ENCODE peak calls at places on chromosomes 13 and 19, in eight cellular contexts. Y is astrocyte, I is glutamatergic neuron, Z is right lobe of liver, M is psoas muscle, K is progenitor cell of endocrine pancreas, S is thoracic aorta, G is mucosa of descending colon. O is an unnamed sample.

GRCh38 chr13:36057041-36057440 is 74.1 kb downstream of the DCLK1 start:
- DNase-seq in Y (no peak), I (no peak), Z (no peak), M (no peak), K (no peak), S (no peak), G (no peak), O (no peak)

GRCh38 chr19:7742575-7742974 is 4.8 kb downstream of the CD209 start:
- DNase-seq in Y (no peak), I (no peak), Z (no peak), M (no peak), K (no peak), S (no peak), G (no peak), O (no peak)

GRCh38 chr19:13172335-13173128 is 22.3 kb downstream of the IER2 start:
- DNase-seq in Y (peak), I (no peak), Z (peak), M (peak), K (no peak), S (peak), G (peak), O (peak)

GRCh38 chr13:70107498-70108271 is at the start of gene ATXN8OS:
- DNase-seq in Y (no peak), I (peak), Z (peak), M (no peak), K (peak), S (no peak), G (no peak), O (no peak)

GRCh38 chr13:44969858-44970484 is 19.3 kb downstream of the NUFIP1 start:
- DNase-seq in Y (peak), I (no peak), Z (no peak), M (no peak), K (no peak), S (no peak), G (no peak), O (no peak)

GRCh38 chr19:29696045-29696682 is 18.9 kb downstream of the C19orf12 start:
- DNase-seq in Y (no peak), I (no peak), Z (no peak), M (no peak), K (no peak), S (no peak), G (no peak), O (no peak)

GRCh38 chr13:36552334-36552733 is 120.0 kb downstream of the CCNA1 start:
- DNase-seq in Y (no peak), I (no peak), Z (no peak), M (no peak), K (no peak), S (no peak), G (no peak), O (no peak)

GRCh38 chr19:17848598-17849292 is 963 bp upstream of the JAK3 start:
- DNase-seq in Y (no peak), I (no peak), Z (no peak), M (no peak), K (no peak), S (no peak), G (no peak), O (no peak)

GRCh38 chr13:98888222-98888889 is 89.5 kb downstream of the DOCK9 start:
- DNase-seq in Y (no peak), I (no peak), Z (no peak), M (no peak), K (no peak), S (no peak), G (no peak), O (no peak)

GRCh38 chr19:13537454-13537853 is 31.2 kb upstream of the CACNA1A start:
- DNase-seq in Y (no peak), I (no peak), Z (no peak), M (no peak), K (no peak), S (no peak), G (no peak), O (no peak)

GRCh38 chr19:40217027-40217810 is 965 bp downstream of the TTC9B start:
- DNase-seq in Y (no peak), I (peak), Z (peak), M (peak), K (peak), S (no peak), G (peak), O (peak)

GRCh38 chr13:100124265-100124664 is 35.4 kb downstream of the PCCA start:
- DNase-seq in Y (peak), I (no peak), Z (no peak), M (no peak), K (no peak), S (no peak), G (no peak), O (no peak)

GRCh38 chr19:47389150-47389556 is 30.2 kb downstream of the MEIS3 start:
- DNase-seq in Y (no peak), I (no peak), Z (no peak), M (no peak), K (no peak), S (no peak), G (no peak), O (no peak)

GRCh38 chr13:99614465-99614885 is 113.2 kb downstream of the TM9SF2 start:
- DNase-seq in Y (no peak), I (no peak), Z (peak), M (no peak), K (no peak), S (no peak), G (no peak), O (peak)

GRCh38 chr19:14434543-14435319 is 1.6 kb downstream of the PKN1 start:
- DNase-seq in Y (peak), I (no peak), Z (peak), M (peak), K (no peak), S (peak), G (peak), O (peak)

GRCh38 chr13:100203696-100204367 is 114.9 kb downstream of the PCCA start:
- DNase-seq in Y (peak), I (no peak), Z (no peak), M (no peak), K (no peak), S (no peak), G (no peak), O (peak)

GRCh38 chr13:33642374-33643065 is 175.4 kb upstream of the RFC3 start:
- DNase-seq in Y (no peak), I (no peak), Z (peak), M (peak), K (no peak), S (no peak), G (no peak), O (no peak)

GRCh38 chr19:46614114-46614701 is 10.7 kb downstream of the PTGIR start:
- DNase-seq in Y (peak), I (peak), Z (peak), M (peak), K (peak), S (no peak), G (peak), O (peak)

GRCh38 chr19:35913589-35913988 is 5.5 kb upstream of the TYROBP start:
- DNase-seq in Y (peak), I (no peak), Z (no peak), M (no peak), K (no peak), S (no peak), G (no peak), O (no peak)

GRCh38 chr13:21538753-21539152 is 65.2 kb downstream of the MICU2 start:
- DNase-seq in Y (no peak), I (no peak), Z (no peak), M (no peak), K (no peak), S (no peak), G (no peak), O (no peak)

GRCh38 chr13:61086052-61086451 is 329.6 kb downstream of the PCDH20 start:
- DNase-seq in Y (peak), I (no peak), Z (no peak), M (no peak), K (no peak), S (no peak), G (no peak), O (no peak)

GRCh38 chr13:23288564-23288963 is 107.8 kb downstream of the SGCG start:
- DNase-seq in Y (no peak), I (no peak), Z (no peak), M (no peak), K (no peak), S (no peak), G (no peak), O (no peak)

GRCh38 chr13:21047591-21048282 is 13.6 kb downstream of the LATS2 start:
- DNase-seq in Y (no peak), I (peak), Z (no peak), M (no peak), K (no peak), S (no peak), G (no peak), O (no peak)

GRCh38 chr13:26880741-26881140 is 120.2 kb upstream of the GPR12 start:
- DNase-seq in Y (no peak), I (no peak), Z (no peak), M (no peak), K (no peak), S (no peak), G (no peak), O (no peak)

GRCh38 chr13:60230593-60230992 is 66.9 kb upstream of the DIAPH3 start:
- DNase-seq in Y (peak), I (no peak), Z (no peak), M (no peak), K (no peak), S (no peak), G (no peak), O (no peak)

GRCh38 chr13:42272115-42272756 is at the start of gene AKAP11:
- DNase-seq in Y (peak), I (peak), Z (peak), M (peak), K (peak), S (no peak), G (peak), O (peak)

GRCh38 chr19:17841810-17842662 is 5.7 kb downstream of the JAK3 start:
- DNase-seq in Y (peak), I (peak), Z (no peak), M (peak), K (peak), S (no peak), G (peak), O (peak)

GRCh38 chr13:38866649-38867048 is 124.0 kb downstream of the STOML3 start:
- DNase-seq in Y (no peak), I (no peak), Z (no peak), M (no peak), K (no peak), S (no peak), G (no peak), O (no peak)

GRCh38 chr19:20078696-20079095 is 896 bp downstream of the ZNF90 start:
- DNase-seq in Y (peak), I (peak), Z (no peak), M (no peak), K (no peak), S (no peak), G (peak), O (peak)

GRCh38 chr19:18377026-18377425 is 8.9 kb upstream of the GDF15 start:
- DNase-seq in Y (no peak), I (no peak), Z (no peak), M (no peak), K (no peak), S (no peak), G (no peak), O (no peak)

GRCh38 chr13:74047925-74048324 is 86.3 kb downstream of the KLF12 start:
- DNase-seq in Y (peak), I (no peak), Z (no peak), M (no peak), K (no peak), S (no peak), G (peak), O (no peak)

GRCh38 chr19:13986348-13986904 is 19.7 kb downstream of the RFX1 start:
- DNase-seq in Y (no peak), I (peak), Z (peak), M (peak), K (no peak), S (peak), G (peak), O (peak)

GRCh38 chr19:46475976-46476375 is 4.6 kb upstream of the PNMA8A start:
- DNase-seq in Y (no peak), I (no peak), Z (no peak), M (no peak), K (no peak), S (no peak), G (no peak), O (no peak)

GRCh38 chr19:33795370-33796163 is 1.1 kb upstream of the KCTD15 start:
- DNase-seq in Y (peak), I (peak), Z (peak), M (peak), K (peak), S (no peak), G (peak), O (peak)

GRCh38 chr13:44011036-44011435 is 131.3 kb downstream of the LACC1 start:
- DNase-seq in Y (peak), I (no peak), Z (no peak), M (no peak), K (no peak), S (no peak), G (no peak), O (no peak)

GRCh38 chr19:9597027-9597426 is 12.7 kb upstream of the ZNF121 start:
- DNase-seq in Y (peak), I (no peak), Z (no peak), M (no peak), K (no peak), S (no peak), G (no peak), O (no peak)

GRCh38 chr13:111530137-111530536 is 209.7 kb downstream of the TEX29 start:
- DNase-seq in Y (no peak), I (no peak), Z (no peak), M (no peak), K (no peak), S (no peak), G (no peak), O (no peak)

GRCh38 chr13:81395368-81395767 is 1054.4 kb upstream of the SPRY2 start:
- DNase-seq in Y (no peak), I (peak), Z (no peak), M (no peak), K (no peak), S (no peak), G (peak), O (no peak)

DNA sequence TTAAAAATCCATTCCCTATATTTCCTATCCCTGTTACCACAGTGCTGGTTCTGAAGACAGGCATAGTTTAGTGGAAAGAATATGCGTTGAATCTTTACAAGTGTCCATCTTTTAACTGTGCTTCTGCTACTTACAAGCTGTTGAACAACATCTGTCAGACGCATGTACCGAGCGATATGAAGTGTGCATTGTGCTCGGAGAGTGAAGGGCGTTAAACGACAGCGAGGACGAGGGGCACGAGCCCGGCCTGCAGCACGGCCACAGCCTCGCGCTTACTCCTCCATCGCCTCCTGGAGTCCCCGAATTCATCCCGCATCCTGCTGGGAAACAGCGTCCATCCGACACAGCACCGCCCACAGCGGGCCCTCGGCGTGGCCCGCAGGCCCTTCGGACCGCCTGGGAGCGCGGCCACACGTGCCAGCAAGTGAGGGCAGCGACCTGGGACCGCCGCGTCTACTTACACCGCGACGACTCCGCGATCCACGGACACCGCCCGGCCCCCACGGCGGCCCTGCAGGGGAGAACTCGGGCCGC is 512 bp downstream of the PCID2 start:
- DNase-seq in Y (peak), I (peak), Z (peak), M (no peak), K (peak), S (no peak), G (peak), O (peak)
- TF ChIP-seq CTCF in Y (no peak), I (no peak), Z (no peak), M (no peak), K (no peak), S (no peak), G (no peak), O (no peak)

DNA sequence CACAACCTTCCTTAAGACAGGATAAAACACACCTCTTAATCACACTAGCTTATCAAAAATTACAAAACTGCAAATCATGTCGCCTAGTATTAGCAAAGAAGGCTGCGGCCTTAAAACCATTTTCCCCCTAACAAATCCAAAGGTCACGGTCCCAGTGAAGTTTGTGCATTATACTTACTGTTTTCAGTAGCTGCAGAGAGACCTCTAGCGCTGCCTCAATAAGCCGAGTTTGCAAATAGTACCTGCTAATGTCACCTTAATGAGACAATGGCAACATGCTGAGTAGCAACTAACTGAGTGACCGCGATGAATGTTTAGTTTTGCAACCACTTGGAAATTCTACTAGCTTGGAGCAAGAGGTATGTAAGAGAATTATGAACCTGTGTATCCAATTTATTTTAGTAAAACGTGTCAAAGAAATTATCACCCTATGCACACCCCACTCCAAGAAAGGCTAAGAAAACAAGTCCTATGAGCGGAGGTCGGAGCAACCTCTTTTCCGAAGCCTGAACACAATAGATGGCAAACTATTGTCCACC is 1.2 kb downstream of the KPNA3 start:
- DNase-seq in Y (peak), I (no peak), Z (no peak), M (no peak), K (no peak), S (no peak), G (no peak), O (peak)
- TF ChIP-seq CTCF in Y (no peak), I (no peak), Z (peak), M (no peak), K (no peak), S (no peak), G (no peak), O (no peak)

GRCh38 chr13:52010890-52011689 is at the start of gene ATP7B:
- DNase-seq in Y (no peak), I (peak), Z (peak), M (peak), K (peak), S (no peak), G (no peak), O (peak)
- TF ChIP-seq CTCF in Y (peak), I (no peak), Z (no peak), M (peak), K (peak), S (no peak), G (no peak), O (no peak)

GRCh38 chr19:32464279-32464678 is 58.7 kb downstream of the DPY19L3 start:
- DNase-seq in Y (no peak), I (no peak), Z (no peak), M (no peak), K (no peak), S (no peak), G (no peak), O (no peak)
- TF ChIP-seq CTCF in Y (peak), I (peak), Z (peak), M (peak), K (peak), S (no peak), G (no peak), O (peak)

GRCh38 chr19:31314849-31315620 is 34.2 kb downstream of the TSHZ3 start:
- DNase-seq in Y (no peak), I (no peak), Z (no peak), M (no peak), K (no peak), S (no peak), G (no peak), O (no peak)
- TF ChIP-seq CTCF in Y (peak), I (peak), Z (no peak), M (no peak), K (peak), S (no peak), G (no peak), O (no peak)

GRCh38 chr19:58096884-58097283 is 1.1 kb downstream of the ZSCAN18 start:
- DNase-seq in Y (no peak), I (no peak), Z (no peak), M (no peak), K (no peak), S (no peak), G (no peak), O (no peak)

GRCh38 chr19:58098682-58098998 is 609 bp upstream of the ZSCAN18 start:
- DNase-seq in Y (no peak), I (no peak), Z (no peak), M (no peak), K (no peak), S (no peak), G (no peak), O (no peak)

GRCh38 chr19:58095328-58095727 is 2.7 kb downstream of the ZSCAN18 start:
- DNase-seq in Y (no peak), I (no peak), Z (no peak), M (no peak), K (no peak), S (no peak), G (no peak), O (no peak)

GRCh38 chr19:58097349-58097748 is 682 bp downstream of the ZSCAN18 start:
- DNase-seq in Y (no peak), I (no peak), Z (no peak), M (no peak), K (no peak), S (no peak), G (no peak), O (peak)

GRCh38 chr19:58097783-58098681 is at the start of gene ZSCAN18:
- DNase-seq in Y (peak), I (peak), Z (peak), M (peak), K (peak), S (peak), G (peak), O (peak)
- TF ChIP-seq CTCF in Y (no peak), I (no peak), Z (no peak), M (no peak), K (no peak), S (no peak), G (no peak), O (no peak)

DNA sequence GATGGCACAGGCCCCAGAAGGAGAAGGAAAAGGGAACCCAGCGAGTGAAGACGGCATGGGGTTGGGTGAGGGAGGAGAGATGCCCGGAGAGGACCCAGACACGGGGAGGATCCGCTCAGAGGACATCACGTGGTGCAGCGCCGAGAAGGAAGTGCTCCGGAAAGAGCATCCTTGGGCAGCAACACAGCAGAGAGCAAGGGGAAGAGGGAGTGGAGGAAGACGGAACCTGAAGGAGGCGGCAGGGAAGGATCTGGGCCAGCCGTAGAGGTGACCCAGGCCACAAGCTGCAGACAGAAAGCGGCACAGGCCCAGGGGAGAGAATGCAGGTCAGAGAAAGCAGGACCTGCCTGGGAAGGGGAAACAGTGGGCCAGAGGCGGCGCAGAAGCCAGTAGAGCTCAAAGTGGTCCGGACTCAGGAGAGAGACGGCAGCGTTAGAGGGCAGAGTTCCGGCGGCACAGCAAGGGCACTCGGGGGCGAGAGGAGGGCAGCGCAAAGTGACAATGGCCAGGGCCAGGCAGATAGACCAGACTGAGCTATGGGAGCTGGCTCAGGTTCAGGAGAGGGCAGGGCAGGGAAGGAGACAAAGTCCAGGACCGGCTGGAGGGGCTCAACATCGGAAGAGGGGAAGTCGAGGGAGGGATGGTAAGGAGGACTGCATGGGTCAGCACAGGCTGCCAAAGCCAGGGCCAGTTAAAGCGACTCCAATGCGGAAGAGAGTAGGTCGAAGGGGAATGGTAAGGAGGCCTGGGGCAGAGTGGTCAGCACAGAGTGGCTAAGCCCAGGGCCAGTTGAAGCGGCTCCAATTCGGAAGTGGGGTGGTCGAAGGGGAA is 990 bp downstream of the PPP1R12C start:
- DNase-seq in Y (peak), I (peak), Z (peak), M (peak), K (no peak), S (no peak), G (peak), O (peak)
- TF ChIP-seq CTCF in Y (no peak), I (no peak), Z (no peak), M (no peak), K (no peak), S (no peak), G (no peak), O (no peak)

GRCh38 chr19:48632692-48633147 is 4.5 kb downstream of the DBP start:
- DNase-seq in Y (no peak), I (no peak), Z (no peak), M (no peak), K (no peak), S (no peak), G (no peak), O (peak)
- TF ChIP-seq CTCF in Y (no peak), I (no peak), Z (no peak), M (no peak), K (no peak), S (no peak), G (no peak), O (no peak)

O was measured in activated CD8-positive, alpha-beta T cell treated with anti-CD3 and anti-CD28 coated beads for 36 hours.